ENCODE peak calls at places on chromosomes 4 and X, in four cellular contexts. K, X, Y and T are unnamed samples.

GRCh38 chr4:14364953-14365533 is 637.2 kb upstream of the CPEB2 start:
- DNase-seq in K (no peak), X (no peak), Y (no peak), T (peak; percentile 53)

GRCh38 chrX:133337250-133337649 is 78.0 kb downstream of the GPC4 start:
- DNase-seq in K (no peak), X (no peak), Y (no peak), T (no peak)

GRCh38 chrX:118188977-118189376 is 72.4 kb upstream of the KLHL13 start:
- DNase-seq in K (no peak), X (no peak), Y (peak; percentile 68), T (no peak)

GRCh38 chr4:57866468-57867173 is 756.4 kb upstream of the IGFBP7 start:
- DNase-seq in K (no peak), X (no peak), Y (peak; percentile 42), T (no peak)

GRCh38 chr4:34148322-34148908 is 2095.9 kb downstream of the ARAP2 start:
- DNase-seq in K (no peak), X (no peak), Y (no peak), T (no peak)

GRCh38 chr4:165355900-165356300 is 22.9 kb upstream of the CPE start:
- DNase-seq in K (no peak), X (no peak), Y (peak; percentile 71), T (peak; percentile 85)

GRCh38 chrX:17707731-17708130 is 29.6 kb upstream of the SCML1 start:
- DNase-seq in K (no peak), X (no peak), Y (no peak), T (no peak)

GRCh38 chrX:3119376-3119775 is 78.1 kb downstream of the ARSF start:
- DNase-seq in K (no peak), X (no peak), Y (no peak), T (no peak)

GRCh38 chr4:133641191-133641590 is 492.1 kb downstream of the PCDH10 start:
- DNase-seq in K (no peak), X (no peak), Y (no peak), T (no peak)

GRCh38 chrX:107154787-107155620 is 36.4 kb upstream of the RBM41 start:
- DNase-seq in K (no peak), X (no peak), Y (no peak), T (peak; percentile 41)

GRCh38 chrX:123087326-123087725 is 96.8 kb upstream of the GRIA3 start:
- DNase-seq in K (no peak), X (no peak), Y (no peak), T (no peak)

GRCh38 chr4:101346562-101347266 is 612 bp downstream of the PPP3CA start:
- DNase-seq in K (peak; percentile 62), X (peak; percentile 88), Y (peak; percentile 75), T (peak; percentile 86)

GRCh38 chrX:13087322-13088154 is 43.1 kb upstream of the FAM9C start:
- DNase-seq in K (no peak), X (no peak), Y (no peak), T (no peak)

GRCh38 chrX:69510914-69511513 is 6.9 kb downstream of the NALF2 start:
- DNase-seq in K (no peak), X (no peak), Y (no peak), T (no peak)

GRCh38 chr4:188411805-188412204 is 272.6 kb downstream of the TRIML1 start:
- DNase-seq in K (no peak), X (no peak), Y (no peak), T (no peak)

GRCh38 chrX:124736553-124737240 is 390.3 kb downstream of the SH2D1A start:
- DNase-seq in K (no peak), X (no peak), Y (no peak), T (peak; percentile 89)

GRCh38 chrX:20211261-20211786 is 55.4 kb downstream of the RPS6KA3 start:
- DNase-seq in K (no peak), X (no peak), Y (no peak), T (no peak)

GRCh38 chrX:138127314-138127713 is 561.4 kb downstream of the ZIC3 start:
- DNase-seq in K (no peak), X (no peak), Y (no peak), T (no peak)

GRCh38 chr4:104693601-104694201 is 199.0 kb upstream of the CXXC4 start:
- DNase-seq in K (no peak), X (no peak), Y (no peak), T (no peak)

GRCh38 chrX:154380153-154380552 is 1.1 kb downstream of the EMD start:
- DNase-seq in K (no peak), X (no peak), Y (no peak), T (no peak)

GRCh38 chrX:49310371-49310770 is 6.9 kb downstream of the GAGE10 start:
- DNase-seq in K (no peak), X (no peak), Y (no peak), T (peak; percentile 68)

GRCh38 chr4:77821775-77822174 is 2.6 kb upstream of the CNOT6L start:
- DNase-seq in K (no peak), X (no peak), Y (no peak), T (no peak)

GRCh38 chrX:97315939-97316338 is 432.2 kb downstream of the RPA4 start:
- DNase-seq in K (peak; percentile 16), X (no peak), Y (no peak), T (peak; percentile 74)

GRCh38 chr4:15719506-15719905 is 16.6 kb downstream of the BST1 start:
- DNase-seq in K (no peak), X (no peak), Y (no peak), T (no peak)

GRCh38 chrX:148382983-148383382 is 117.4 kb upstream of the AFF2 start:
- DNase-seq in K (no peak), X (no peak), Y (no peak), T (peak; percentile 57)

GRCh38 chrX:148385471-148385870 is 114.9 kb upstream of the AFF2 start:
- DNase-seq in K (no peak), X (no peak), Y (no peak), T (no peak)

GRCh38 chrX:148380107-148380506 is 120.3 kb upstream of the AFF2 start:
- DNase-seq in K (no peak), X (no peak), Y (no peak), T (no peak)

GRCh38 chrX:148380614-148381561 is 119.5 kb upstream of the AFF2 start:
- DNase-seq in K (no peak), X (no peak), Y (no peak), T (no peak)

DNA sequence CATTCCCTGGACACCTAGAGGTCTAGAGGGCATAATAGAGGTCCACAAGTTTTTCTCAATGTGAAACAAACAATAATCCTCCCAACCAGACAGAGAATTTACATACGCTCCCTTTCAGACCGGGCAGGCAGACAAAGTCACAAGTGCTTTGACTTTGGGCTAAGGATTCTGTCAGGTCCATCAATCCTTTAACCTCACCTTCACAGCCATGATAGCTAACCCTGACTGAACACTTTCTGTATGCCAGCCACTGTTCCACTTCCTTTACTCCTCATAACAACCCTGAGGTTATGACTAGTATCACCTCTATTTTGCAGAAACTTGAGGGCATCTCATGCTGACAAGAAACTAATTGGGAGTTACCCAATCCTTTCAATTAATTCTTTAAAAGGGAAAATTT is 118.8 kb upstream of the AFF2 start:
- DNase-seq in K (no peak), X (no peak), Y (no peak), T (no peak)
- H3K4me3 ChIP-seq in K (no peak overlapping the region), X (no peak overlapping the region), Y (no peak overlapping the region), T (no peak overlapping the region)

DNA sequence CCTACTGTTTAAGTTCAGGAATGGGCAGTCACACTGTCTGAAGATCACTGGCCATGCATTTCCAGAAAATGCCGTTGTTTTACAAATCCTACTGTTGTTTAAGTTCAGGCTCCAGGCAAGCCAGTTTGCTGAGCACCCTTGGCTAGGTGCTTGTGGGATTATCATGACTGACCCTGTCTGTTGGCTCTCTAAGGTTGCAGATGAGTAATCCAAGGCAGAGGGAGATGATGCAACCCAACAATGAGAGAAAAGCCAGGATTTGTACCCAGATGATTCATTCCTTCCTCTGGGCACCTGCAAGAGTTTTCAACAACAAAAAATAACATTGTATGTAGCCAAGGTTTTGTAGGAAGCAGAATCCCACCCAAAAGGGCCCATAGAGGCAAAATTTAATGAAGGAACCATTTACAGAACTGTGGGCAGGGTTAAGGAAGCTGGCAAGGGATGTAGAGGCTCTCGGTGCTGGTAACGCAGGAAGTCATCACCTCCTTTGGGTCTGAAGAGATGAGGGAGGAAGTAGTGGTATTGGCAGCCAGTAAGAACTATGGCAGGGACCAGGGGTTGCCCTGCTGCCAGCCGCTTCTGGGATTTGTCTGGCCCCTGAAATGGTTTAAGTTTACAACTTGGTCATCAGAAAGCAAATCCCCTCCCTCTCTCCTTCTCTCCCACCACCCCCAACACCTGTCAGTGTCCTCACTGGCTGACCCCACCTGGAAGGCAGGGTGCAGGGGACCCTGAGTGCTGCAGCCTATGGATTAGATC is 54.8 kb downstream of the MSX1 start:
- DNase-seq in K (peak; percentile 25), X (no peak), Y (no peak), T (no peak)
- H3K27me3 ChIP-seq in K (no peaks in the 10 kb centered on the region), X (no peaks in the 10 kb centered on the region), Y (peaks cover 3% of the 10 kb centered on the region), T (peaks cover 22% of the 10 kb centered on the region)

GRCh38 chr4:150582101-150582565 is at the start of gene MAB21L2:
- DNase-seq in K (no peak), X (no peak), Y (peak; percentile 10), T (peak; percentile 66)
- H3K4me3 ChIP-seq in K (no peak within 1 kb of the TSS), X (no peak within 1 kb of the TSS), Y (peak within 1 kb of the TSS; percentile 5), T (peak within 1 kb of the TSS; percentile 79)

DNA sequence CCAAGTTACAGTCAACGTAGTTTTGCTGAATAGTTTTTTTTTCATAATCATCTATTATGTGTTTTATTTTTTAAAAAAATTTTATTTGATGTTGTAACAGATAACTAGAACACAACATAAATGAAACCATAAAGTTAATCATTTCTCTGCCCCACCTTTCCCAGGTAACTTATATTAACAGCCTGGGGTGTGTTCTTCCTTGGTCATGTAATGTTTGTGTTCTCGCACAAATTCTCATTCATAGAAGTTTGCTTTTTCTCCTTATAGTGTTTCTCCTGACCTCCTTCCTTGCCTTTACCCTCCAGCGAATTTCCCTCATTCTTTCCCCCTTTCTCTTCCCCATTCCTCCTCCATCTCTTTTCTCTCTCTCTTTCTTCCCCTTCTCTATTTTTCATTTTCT is 214.8 kb downstream of the SOWAHB start:
- DNase-seq in K (no peak), X (no peak), Y (no peak), T (no peak)
- H3K27me3 ChIP-seq in K (no peaks in the 10 kb centered on the region), X (no peaks in the 10 kb centered on the region), Y (peaks cover 12% of the 10 kb centered on the region), T (peaks cover 51% of the 10 kb centered on the region)

DNA sequence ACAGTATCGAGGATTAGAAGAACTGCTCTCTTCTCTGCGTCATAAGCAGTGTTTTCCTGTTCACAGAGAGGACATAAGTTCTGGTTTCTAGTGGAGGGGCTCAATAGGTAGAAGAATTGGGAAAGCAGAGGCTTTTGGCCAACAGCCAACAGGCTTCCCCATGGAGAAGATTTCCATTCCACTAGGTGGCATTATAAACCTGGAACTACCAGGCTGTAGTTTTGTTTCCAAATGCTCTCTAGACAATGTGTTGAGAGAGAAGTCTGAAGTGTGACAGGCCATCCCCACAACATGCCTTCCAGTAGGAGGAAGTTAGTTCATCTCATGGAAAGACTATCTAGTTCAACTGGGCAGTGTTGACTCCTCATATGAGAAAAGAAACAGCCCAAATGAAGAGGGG is 63.8 kb upstream of the ANXA10 start:
- DNase-seq in K (no peak), X (no peak), Y (no peak), T (no peak)
- H3K4me3 ChIP-seq in K (no peak overlapping the region), X (no peak overlapping the region), Y (no peak overlapping the region), T (no peak overlapping the region)

GRCh38 chr4:94409947-94410346 is 41.8 kb upstream of the PDLIM5 start:
- DNase-seq in K (no peak), X (no peak), Y (no peak), T (no peak)
- H3K27me3 ChIP-seq in K (no peaks in the 10 kb centered on the region), X (no peaks in the 10 kb centered on the region), Y (no peaks in the 10 kb centered on the region), T (no peaks in the 10 kb centered on the region)